ENCODE peak calls at places on chromosomes 16 and 17, in four cellular contexts. Q, T, K and L are unnamed samples. For H3K27me3, the result is how much of the 10 kb centered on the place peaks cover.

GRCh38 chr17:43562679-43563146 is 16.6 kb upstream of the ETV4 start:
- DNase-seq in Q (no peak), T (no peak), K (no peak), L (no peak)

GRCh38 chr17:5049314-5049819 is 14.1 kb upstream of the SLC52A1 start:
- DNase-seq in Q (no peak), T (no peak), K (no peak), L (no peak)

GRCh38 chr17:13415877-13416416 is 185.8 kb downstream of the HS3ST3A1 start:
- DNase-seq in Q (peak), T (no peak), K (no peak), L (no peak)

GRCh38 chr17:48989100-48989499 is 8.1 kb upstream of the IGF2BP1 start:
- DNase-seq in Q (no peak), T (no peak), K (peak), L (no peak)

GRCh38 chr17:77837917-77838316 is 120.6 kb upstream of the TNRC6C start:
- DNase-seq in Q (no peak), T (no peak), K (no peak), L (no peak)

GRCh38 chr17:77370536-77370935 is 229.8 kb downstream of the SEC14L1 start:
- DNase-seq in Q (no peak), T (no peak), K (no peak), L (no peak)

GRCh38 chr16:12303649-12304048 is 327.1 kb downstream of the SNX29 start:
- DNase-seq in Q (peak), T (no peak), K (no peak), L (no peak)

GRCh38 chr16:49866533-49867155 is 10.7 kb upstream of the ZNF423 start:
- DNase-seq in Q (no peak), T (peak), K (peak), L (no peak)

GRCh38 chr16:82544378-82544777 is 82.4 kb upstream of the CDH13 start:
- DNase-seq in Q (no peak), T (no peak), K (no peak), L (no peak)

GRCh38 chr17:16300554-16300953 is 52.7 kb downstream of the CENPV start:
- DNase-seq in Q (no peak), T (no peak), K (no peak), L (no peak)

GRCh38 chr17:16298140-16298662 is 55.1 kb downstream of the CENPV start:
- DNase-seq in Q (no peak), T (no peak), K (no peak), L (no peak)

GRCh38 chr17:16304832-16305231 is 48.4 kb downstream of the CENPV start:
- DNase-seq in Q (peak), T (no peak), K (peak), L (peak)

GRCh38 chr17:16302856-16303255 is 50.4 kb downstream of the CENPV start:
- DNase-seq in Q (no peak), T (no peak), K (no peak), L (no peak)

DNA sequence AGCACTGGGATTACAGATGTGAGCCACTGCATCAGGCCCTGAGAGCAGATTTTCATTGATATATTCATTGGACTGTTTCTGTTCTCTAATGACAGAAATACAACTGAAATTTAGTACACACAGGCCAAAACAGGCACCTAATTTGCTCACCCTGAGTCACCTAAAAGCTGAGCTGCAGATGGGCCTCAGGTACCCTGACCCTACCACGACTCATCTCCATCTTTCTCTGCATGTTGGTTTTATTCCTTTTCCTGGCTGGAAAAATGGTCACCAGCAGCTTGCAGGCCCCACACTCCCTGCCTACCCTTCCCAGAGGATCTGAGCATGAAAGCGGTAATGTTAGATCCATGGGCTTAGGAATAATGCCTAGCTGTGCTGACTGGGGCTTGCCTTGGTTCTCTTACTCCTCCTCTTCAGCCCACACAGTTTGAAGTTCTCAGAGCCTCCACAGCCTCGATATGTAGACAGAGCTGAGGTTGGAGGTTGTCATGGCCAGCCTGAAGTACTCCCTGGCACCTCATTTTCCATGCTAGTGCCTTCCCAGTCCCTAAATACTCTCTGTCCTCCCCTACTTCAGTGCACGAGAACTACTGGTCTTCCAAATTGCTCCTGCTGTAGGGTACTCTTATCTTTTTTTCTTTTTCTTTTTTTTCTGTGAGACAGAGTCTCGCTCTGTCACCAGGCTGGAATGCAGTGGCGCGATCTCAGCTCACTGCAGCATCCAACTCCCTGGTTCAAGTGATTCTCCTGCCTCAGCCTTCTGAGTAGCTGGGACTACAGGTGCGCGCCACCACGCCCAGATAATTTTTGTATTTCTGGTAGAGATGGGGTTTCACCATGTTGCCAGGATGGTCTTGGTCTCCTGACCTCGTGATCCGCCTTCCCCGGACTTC is 51.1 kb downstream of the CENPV start:
- DNase-seq in Q (peak), T (no peak), K (no peak), L (no peak)
- H3K27me3 ChIP-seq in Q (under half), T (under half), K (under half), L (under half)

GRCh38 chr17:349666-350065 is 2.9 kb downstream of the RPH3AL start:
- DNase-seq in Q (no peak), T (no peak), K (no peak), L (no peak)
- H4K91ac ChIP-seq in Q (no peak), T (no peak), K (no peak), L (no peak)

GRCh38 chr16:26985100-26986065 is 81.3 kb upstream of the C16orf82 start:
- DNase-seq in Q (no peak), T (no peak), K (peak), L (no peak)
- H3K23ac ChIP-seq in Q (peak), T (no peak), K (no peak), L (no peak)

GRCh38 chr16:30030011-30030685 is 923 bp downstream of the TLCD3B start:
- DNase-seq in Q (no peak), T (no peak), K (peak), L (no peak)
- H3K27me3 ChIP-seq in Q (half or more), T (under half), K (under half), L (under half)

DNA sequence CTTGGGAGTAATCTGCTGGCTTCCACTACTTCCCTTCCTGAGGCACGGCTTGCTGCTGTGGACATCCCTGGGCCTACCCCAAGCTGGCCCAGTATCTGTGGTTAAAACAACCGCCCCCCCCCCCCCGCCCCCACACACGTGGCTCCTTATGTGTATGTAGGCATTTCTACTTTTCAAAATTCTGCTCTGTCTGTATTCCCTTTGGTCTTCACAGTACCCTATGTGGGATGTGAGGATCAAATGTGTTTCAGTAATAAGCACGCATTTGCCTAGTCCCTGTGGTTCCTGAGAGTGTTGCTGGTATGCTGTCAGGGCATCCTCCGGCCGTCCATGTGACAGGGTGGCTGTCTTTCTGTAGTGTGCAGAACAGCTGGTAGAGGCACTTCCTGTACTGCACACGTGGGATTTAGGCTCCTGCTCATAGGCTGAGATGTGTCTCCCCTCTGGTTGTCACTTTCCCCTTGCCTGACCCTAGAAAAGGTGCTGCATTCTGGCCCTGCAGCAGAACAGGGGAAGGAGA is 2.2 kb downstream of the NT5M start:
- DNase-seq in Q (no peak), T (no peak), K (no peak), L (peak)
- H4K91ac ChIP-seq in Q (no peak), T (no peak), K (no peak), L (no peak)

GRCh38 chr17:39632153-39632941 is 4.6 kb upstream of the STARD3 start:
- DNase-seq in Q (no peak), T (no peak), K (no peak), L (no peak)
- H3K23ac ChIP-seq in Q (no peak), T (no peak), K (no peak), L (no peak)

DNA sequence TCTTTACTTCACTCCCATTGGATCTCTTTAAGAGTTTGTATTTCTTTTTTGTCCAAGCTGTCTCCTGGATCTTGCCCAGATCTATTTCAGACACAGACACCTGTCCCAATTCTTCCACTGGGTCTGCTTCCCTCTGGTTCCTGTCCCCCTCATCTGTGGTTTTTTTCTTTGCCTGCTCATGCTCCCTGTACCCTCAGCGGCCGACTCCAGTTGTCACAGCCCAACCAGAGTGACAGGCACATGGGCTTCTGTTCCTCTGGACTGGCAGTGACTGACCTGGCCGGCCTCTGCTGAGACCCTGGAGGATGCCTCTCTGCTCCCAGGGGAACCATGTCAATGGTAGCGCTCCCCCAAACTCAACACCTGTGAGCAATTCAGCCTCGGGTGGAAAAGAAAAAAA is 142.6 kb downstream of the WSCD1 start:
- DNase-seq in Q (no peak), T (no peak), K (no peak), L (no peak)
- H3K27me3 ChIP-seq in Q (under half), T (under half), K (under half), L (under half)

GRCh38 chr16:9154576-9155410 is 63.3 kb downstream of the HAPSTR1 start:
- DNase-seq in Q (peak), T (no peak), K (no peak), L (no peak)
- H4K91ac ChIP-seq in Q (no peak), T (no peak), K (no peak), L (no peak)